ENCODE peak calls at places on chromosomes 4 and X, in eight cellular contexts. One of them, this sample, is unnamed.

GRCh38 chrX:133676344-133677122 is 261.2 kb upstream of the GPC4 start:
- DNase-seq in fibroblast of lung: no peak
- DNase-seq in prostate gland: peak
- DNase-seq in thyroid gland: peak
- DNase-seq in ovary: no peak
- DNase-seq in left ventricle myocardium inferior: no peak
- DNase-seq in fibroblast of pulmonary artery: no peak
- DNase-seq in GM23338: no peak
- DNase-seq in this sample: no peak

GRCh38 chr4:119300072-119300387 is 21.9 kb downstream of the FABP2 start:
- DNase-seq in fibroblast of lung: peak
- DNase-seq in fibroblast of pulmonary artery: peak
- DNase-seq in GM23338: no peak
- DNase-seq in left ventricle myocardium inferior: peak
- DNase-seq in prostate gland: peak
- DNase-seq in thyroid gland: peak
- DNase-seq in ovary: peak
- DNase-seq in this sample: peak

GRCh38 chr4:151276787-151277557 is at the start of gene PRSS48:
- DNase-seq in prostate gland: peak
- DNase-seq in GM23338: peak
- DNase-seq in left ventricle myocardium inferior: peak
- DNase-seq in fibroblast of lung: peak
- DNase-seq in fibroblast of pulmonary artery: peak
- DNase-seq in ovary: peak
- DNase-seq in thyroid gland: peak
- DNase-seq in this sample: peak

GRCh38 chrX:40108959-40109287 is 11.2 kb upstream of the BCOR start:
- DNase-seq in left ventricle myocardium inferior: peak
- DNase-seq in fibroblast of lung: peak
- DNase-seq in GM23338: peak
- DNase-seq in fibroblast of pulmonary artery: peak
- DNase-seq in prostate gland: peak
- DNase-seq in ovary: peak
- DNase-seq in thyroid gland: peak
- DNase-seq in this sample: peak

GRCh38 chr4:177554966-177555574 is 112.8 kb upstream of the AGA start:
- DNase-seq in left ventricle myocardium inferior: no peak
- DNase-seq in ovary: no peak
- DNase-seq in thyroid gland: peak
- DNase-seq in GM23338: peak
- DNase-seq in prostate gland: no peak
- DNase-seq in fibroblast of lung: peak
- DNase-seq in fibroblast of pulmonary artery: peak
- DNase-seq in this sample: no peak

GRCh38 chrX:154372612-154373022 is 1.8 kb downstream of the FLNA start:
- DNase-seq in GM23338: no peak
- DNase-seq in left ventricle myocardium inferior: no peak
- DNase-seq in prostate gland: no peak
- DNase-seq in fibroblast of pulmonary artery: no peak
- DNase-seq in ovary: no peak
- DNase-seq in thyroid gland: no peak
- DNase-seq in fibroblast of lung: peak
- DNase-seq in this sample: no peak

GRCh38 chr4:184444953-184445309 is 29.4 kb downstream of the IRF2 start:
- DNase-seq in GM23338: no peak
- DNase-seq in fibroblast of lung: no peak
- DNase-seq in left ventricle myocardium inferior: no peak
- DNase-seq in prostate gland: no peak
- DNase-seq in thyroid gland: no peak
- DNase-seq in ovary: no peak
- DNase-seq in fibroblast of pulmonary artery: no peak
- DNase-seq in this sample: no peak

GRCh38 chr4:82715731-82716617 is 82.6 kb downstream of the SCD5 start:
- DNase-seq in prostate gland: no peak
- DNase-seq in left ventricle myocardium inferior: no peak
- DNase-seq in thyroid gland: no peak
- DNase-seq in fibroblast of pulmonary artery: peak
- DNase-seq in GM23338: no peak
- DNase-seq in fibroblast of lung: peak
- DNase-seq in ovary: no peak
- DNase-seq in this sample: no peak

GRCh38 chrX:75337525-75337924 is 63.6 kb downstream of the UPRT start:
- DNase-seq in thyroid gland: no peak
- DNase-seq in ovary: no peak
- DNase-seq in left ventricle myocardium inferior: no peak
- DNase-seq in fibroblast of pulmonary artery: no peak
- DNase-seq in fibroblast of lung: no peak
- DNase-seq in prostate gland: no peak
- DNase-seq in GM23338: no peak
- DNase-seq in this sample: no peak

GRCh38 chr4:84298023-84298718 is 200.9 kb downstream of the NKX6-1 start:
- DNase-seq in thyroid gland: no peak
- DNase-seq in left ventricle myocardium inferior: no peak
- DNase-seq in ovary: no peak
- DNase-seq in prostate gland: no peak
- DNase-seq in fibroblast of lung: no peak
- DNase-seq in GM23338: no peak
- DNase-seq in fibroblast of pulmonary artery: no peak
- DNase-seq in this sample: no peak

GRCh38 chr4:97558204-97558804 is 585.0 kb downstream of the STPG2 start:
- DNase-seq in ovary: no peak
- DNase-seq in fibroblast of pulmonary artery: no peak
- DNase-seq in prostate gland: no peak
- DNase-seq in fibroblast of lung: no peak
- DNase-seq in left ventricle myocardium inferior: no peak
- DNase-seq in GM23338: peak
- DNase-seq in thyroid gland: no peak
- DNase-seq in this sample: no peak

GRCh38 chrX:71619193-71619592 is 882 bp upstream of the CXCR3 start:
- DNase-seq in fibroblast of pulmonary artery: no peak
- DNase-seq in fibroblast of lung: peak
- DNase-seq in prostate gland: no peak
- DNase-seq in thyroid gland: no peak
- DNase-seq in left ventricle myocardium inferior: no peak
- DNase-seq in GM23338: no peak
- DNase-seq in ovary: no peak
- DNase-seq in this sample: no peak

GRCh38 chrX:41178201-41178600 is 93.0 kb downstream of the USP9X start:
- DNase-seq in fibroblast of pulmonary artery: no peak
- DNase-seq in GM23338: no peak
- DNase-seq in thyroid gland: no peak
- DNase-seq in left ventricle myocardium inferior: no peak
- DNase-seq in ovary: no peak
- DNase-seq in fibroblast of lung: no peak
- DNase-seq in prostate gland: no peak
- DNase-seq in this sample: no peak

GRCh38 chr4:71980976-71981375 is 50.8 kb upstream of the NPFFR2 start:
- DNase-seq in prostate gland: no peak
- DNase-seq in GM23338: no peak
- DNase-seq in ovary: no peak
- DNase-seq in fibroblast of pulmonary artery: no peak
- DNase-seq in thyroid gland: no peak
- DNase-seq in left ventricle myocardium inferior: no peak
- DNase-seq in fibroblast of lung: peak
- DNase-seq in this sample: no peak

GRCh38 chr4:17721496-17722360 is 59.7 kb downstream of the FAM184B start:
- DNase-seq in left ventricle myocardium inferior: no peak
- DNase-seq in fibroblast of pulmonary artery: peak
- DNase-seq in fibroblast of lung: peak
- DNase-seq in ovary: no peak
- DNase-seq in prostate gland: no peak
- DNase-seq in thyroid gland: no peak
- DNase-seq in GM23338: no peak
- DNase-seq in this sample: no peak

GRCh38 chrX:134172588-134173259 is 64.3 kb upstream of the CCDC160 start:
- DNase-seq in prostate gland: peak
- DNase-seq in ovary: peak
- DNase-seq in left ventricle myocardium inferior: peak
- DNase-seq in GM23338: no peak
- DNase-seq in thyroid gland: peak
- DNase-seq in fibroblast of lung: no peak
- DNase-seq in fibroblast of pulmonary artery: no peak
- DNase-seq in this sample: peak

GRCh38 chr4:11456441-11456840 is 27.7 kb upstream of the HS3ST1 start:
- DNase-seq in ovary: no peak
- DNase-seq in left ventricle myocardium inferior: no peak
- DNase-seq in GM23338: no peak
- DNase-seq in prostate gland: no peak
- DNase-seq in thyroid gland: no peak
- DNase-seq in fibroblast of lung: no peak
- DNase-seq in fibroblast of pulmonary artery: no peak
- DNase-seq in this sample: no peak

GRCh38 chrX:129522184-129523059 is 868 bp downstream of the SMARCA1 start:
- DNase-seq in fibroblast of pulmonary artery: peak
- DNase-seq in ovary: peak
- DNase-seq in GM23338: peak
- DNase-seq in thyroid gland: peak
- DNase-seq in fibroblast of lung: peak
- DNase-seq in left ventricle myocardium inferior: peak
- DNase-seq in prostate gland: peak
- DNase-seq in this sample: peak

GRCh38 chr4:10546-10870 is 42.6 kb upstream of the ZNF595 start:
- DNase-seq in fibroblast of pulmonary artery: no peak
- DNase-seq in left ventricle myocardium inferior: no peak
- DNase-seq in GM23338: peak
- DNase-seq in ovary: no peak
- DNase-seq in thyroid gland: no peak
- DNase-seq in prostate gland: no peak
- DNase-seq in fibroblast of lung: no peak
- DNase-seq in this sample: no peak

GRCh38 chr4:186723207-186724047 is at the start of gene FAT1:
- DNase-seq in prostate gland: peak
- DNase-seq in GM23338: peak
- DNase-seq in fibroblast of lung: peak
- DNase-seq in left ventricle myocardium inferior: peak
- DNase-seq in fibroblast of pulmonary artery: peak
- DNase-seq in ovary: peak
- DNase-seq in thyroid gland: peak
- DNase-seq in this sample: peak

GRCh38 chr4:28225005-28225404 is 1364.4 kb downstream of the STIM2 start:
- DNase-seq in left ventricle myocardium inferior: no peak
- DNase-seq in prostate gland: no peak
- DNase-seq in ovary: no peak
- DNase-seq in fibroblast of lung: peak
- DNase-seq in thyroid gland: no peak
- DNase-seq in fibroblast of pulmonary artery: peak
- DNase-seq in GM23338: peak
- DNase-seq in this sample: no peak

GRCh38 chr4:60039908-60040307 is 1160.2 kb upstream of the ADGRL3 start:
- DNase-seq in prostate gland: no peak
- DNase-seq in ovary: no peak
- DNase-seq in fibroblast of pulmonary artery: no peak
- DNase-seq in fibroblast of lung: no peak
- DNase-seq in left ventricle myocardium inferior: no peak
- DNase-seq in thyroid gland: no peak
- DNase-seq in GM23338: no peak
- DNase-seq in this sample: no peak

GRCh38 chr4:39054497-39054896 is 7.5 kb upstream of the KLHL5 start:
- DNase-seq in fibroblast of lung: no peak
- DNase-seq in GM23338: no peak
- DNase-seq in prostate gland: no peak
- DNase-seq in ovary: no peak
- DNase-seq in left ventricle myocardium inferior: no peak
- DNase-seq in fibroblast of pulmonary artery: no peak
- DNase-seq in thyroid gland: no peak
- DNase-seq in this sample: no peak

DNA sequence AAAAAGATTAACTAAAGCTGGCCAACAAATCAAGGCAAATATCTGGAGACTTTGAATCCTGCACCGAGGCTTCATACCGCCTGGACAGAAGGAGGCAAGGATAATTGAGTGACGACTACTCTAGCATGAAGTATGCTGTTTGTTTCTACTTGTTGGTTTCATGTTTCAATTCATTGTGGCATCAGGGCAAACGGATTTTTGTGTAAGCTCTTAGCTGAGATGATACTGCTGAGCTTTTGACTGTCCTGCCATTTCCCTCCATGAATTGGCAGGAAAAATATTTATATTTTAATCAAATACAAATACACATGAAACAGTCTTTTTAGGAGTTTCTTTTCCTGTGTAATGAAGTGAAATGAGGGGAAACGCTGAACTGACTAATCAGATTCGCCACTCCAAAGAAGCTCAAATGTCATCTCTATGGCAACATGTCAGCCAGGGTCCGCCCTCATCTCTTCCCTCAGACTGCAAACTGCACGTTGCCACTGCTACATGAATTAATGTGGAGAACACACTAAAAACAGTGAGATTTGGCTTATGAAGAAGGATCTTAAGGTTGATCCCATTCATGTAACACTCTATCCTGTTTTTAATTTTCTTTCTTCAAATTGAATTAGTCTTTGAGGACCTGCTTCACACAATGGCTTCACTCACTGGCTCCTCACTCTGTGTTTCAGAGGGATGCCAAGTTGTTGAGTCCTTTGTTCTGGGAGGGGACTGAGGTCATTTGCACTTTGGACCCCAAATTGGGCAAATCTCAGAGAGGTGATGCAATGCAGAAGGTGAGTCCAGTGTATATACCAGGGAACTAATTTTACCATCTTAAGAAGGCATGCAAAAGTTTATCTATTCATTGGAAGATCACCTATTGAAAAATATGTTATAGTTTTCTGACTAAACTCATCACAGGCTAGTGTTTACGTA is 149.6 kb upstream of the MID1 start:
- DNase-seq in GM23338: peak
- DNase-seq in prostate gland: no peak
- DNase-seq in fibroblast of lung: peak
- DNase-seq in ovary: peak
- DNase-seq in thyroid gland: peak
- DNase-seq in fibroblast of pulmonary artery: peak
- DNase-seq in left ventricle myocardium inferior: no peak
- DNase-seq in this sample: no peak
- H3K4me3 ChIP-seq in GM23338: peak
- H3K4me3 ChIP-seq in prostate gland: no peak
- H3K4me3 ChIP-seq in fibroblast of lung: no peak
- H3K4me3 ChIP-seq in ovary: no peak
- H3K4me3 ChIP-seq in thyroid gland: no peak
- H3K4me3 ChIP-seq in fibroblast of pulmonary artery: peak
- H3K4me3 ChIP-seq in left ventricle myocardium inferior: peak
- H3K4me3 ChIP-seq in this sample: no peak

GRCh38 chr4:128134925-128135324 is 73.8 kb downstream of the LARP1B start:
- DNase-seq in thyroid gland: no peak
- DNase-seq in left ventricle myocardium inferior: no peak
- DNase-seq in ovary: no peak
- DNase-seq in GM23338: no peak
- DNase-seq in fibroblast of pulmonary artery: no peak
- DNase-seq in prostate gland: no peak
- DNase-seq in fibroblast of lung: no peak
- DNase-seq in this sample: no peak
- TF ChIP-seq CTCF in thyroid gland: no peak
- TF ChIP-seq CTCF in left ventricle myocardium inferior: no peak
- TF ChIP-seq CTCF in ovary: no peak
- TF ChIP-seq CTCF in GM23338: no peak
- TF ChIP-seq CTCF in fibroblast of pulmonary artery: no peak
- TF ChIP-seq CTCF in prostate gland: no peak
- TF ChIP-seq CTCF in fibroblast of lung: no peak
- TF ChIP-seq CTCF in this sample: no peak

GRCh38 chr4:148214529-148215166 is 227.6 kb downstream of the NR3C2 start:
- DNase-seq in GM23338: peak
- DNase-seq in thyroid gland: peak
- DNase-seq in fibroblast of pulmonary artery: no peak
- DNase-seq in ovary: peak
- DNase-seq in fibroblast of lung: peak
- DNase-seq in prostate gland: peak
- DNase-seq in left ventricle myocardium inferior: peak
- DNase-seq in this sample: peak
- H3K4me3 ChIP-seq in GM23338: no peak
- H3K4me3 ChIP-seq in thyroid gland: no peak
- H3K4me3 ChIP-seq in fibroblast of pulmonary artery: no peak
- H3K4me3 ChIP-seq in ovary: no peak
- H3K4me3 ChIP-seq in fibroblast of lung: no peak
- H3K4me3 ChIP-seq in prostate gland: no peak
- H3K4me3 ChIP-seq in left ventricle myocardium inferior: peak
- H3K4me3 ChIP-seq in this sample: peak

GRCh38 chrX:12269484-12269883 is 131.2 kb downstream of the FRMPD4 start:
- DNase-seq in prostate gland: no peak
- DNase-seq in fibroblast of pulmonary artery: peak
- DNase-seq in thyroid gland: no peak
- DNase-seq in GM23338: no peak
- DNase-seq in ovary: no peak
- DNase-seq in left ventricle myocardium inferior: no peak
- DNase-seq in fibroblast of lung: no peak
- DNase-seq in this sample: no peak
- TF ChIP-seq CTCF in prostate gland: no peak
- TF ChIP-seq CTCF in fibroblast of pulmonary artery: no peak
- TF ChIP-seq CTCF in thyroid gland: no peak
- TF ChIP-seq CTCF in GM23338: peak
- TF ChIP-seq CTCF in ovary: no peak
- TF ChIP-seq CTCF in left ventricle myocardium inferior: no peak
- TF ChIP-seq CTCF in fibroblast of lung: no peak
- TF ChIP-seq CTCF in this sample: no peak

This sample was measured in psoas muscle.